ENCODE peak calls at places on chromosomes 2 and 18, in four cellular contexts. D is H1, J is WERI-Rb-1, X is stomach. N is an unnamed sample.
A peak's percentile ranks its signal among the peaks of the same experiment; 100 is the strongest.

GRCh38 chr2:137155351-137156104 is 390.2 kb downstream of the THSD7B start:
- DNase-seq in X (no peak), J (no peak), D (no peak), N (no peak)

GRCh38 chr2:160730296-160730995 is 236.8 kb upstream of the RBMS1 start:
- DNase-seq in D (no peak), X (no peak), J (peak; percentile 9), N (no peak)

GRCh38 chr2:169452080-169452479 is 27.2 kb upstream of the BBS5 start:
- DNase-seq in X (no peak), J (peak; percentile 29), D (no peak), N (peak; percentile 32)

GRCh38 chr18:27609221-27609620 is 424.1 kb upstream of the CHST9 start:
- DNase-seq in X (no peak), D (no peak), J (no peak), N (no peak)

GRCh38 chr2:231306791-231307440 is 88.6 kb upstream of the B3GNT7 start:
- DNase-seq in X (no peak), D (peak; percentile 40), J (no peak), N (no peak)

GRCh38 chr2:43426305-43427031 is 169.4 kb downstream of the THADA start:
- DNase-seq in X (peak; percentile 63), D (no peak), J (no peak), N (no peak)

GRCh38 chr2:98730851-98731708 is at the start of gene MGAT4A:
- DNase-seq in J (peak; percentile 55), X (peak; percentile 82), D (peak; percentile 75), N (peak; percentile 94)

GRCh38 chr2:236743623-236744280 is 174.1 kb downstream of the ACKR3 start:
- DNase-seq in X (no peak), D (no peak), J (no peak), N (no peak)

GRCh38 chr2:76895469-76895868 is 626.7 kb downstream of the LRRTM4 start:
- DNase-seq in J (no peak), X (no peak), D (no peak), N (no peak)

GRCh38 chr2:30233142-30233961 is 2.0 kb downstream of the LBH start:
- DNase-seq in D (no peak), J (no peak), X (peak; percentile 13), N (no peak)
- H3K4me3 ChIP-seq in D (peak overlapping the region; percentile 68), J (peak overlapping the region; percentile 62), X (peak overlapping the region; percentile 75), N (peak overlapping the region; percentile 77)

GRCh38 chr2:240098349-240098748 is 37.8 kb downstream of the COPS9 start:
- DNase-seq in J (no peak), X (no peak), D (no peak), N (no peak)
- H3K27me3 ChIP-seq in J (peaks cover 96% of the 10 kb centered on the region), X (peaks cover 61% of the 10 kb centered on the region), D (no peaks in the 10 kb centered on the region), N (peaks cover 17% of the 10 kb centered on the region)

GRCh38 chr18:69217271-69217670 is 183.4 kb upstream of the DOK6 start:
- DNase-seq in X (no peak), D (no peak), J (peak; percentile 8), N (no peak)
- H3K4me3 ChIP-seq in X (no peak overlapping the region), D (no peak overlapping the region), J (no peak overlapping the region), N (no peak overlapping the region)

GRCh38 chr2:232521098-232521497 is 910 bp downstream of the PRSS56 start:
- DNase-seq in X (no peak), D (no peak), J (no peak), N (peak; percentile 55)

GRCh38 chr2:232518844-232519243 is 1.3 kb upstream of the PRSS56 start:
- DNase-seq in D (no peak), J (no peak), X (no peak), N (peak; percentile 64)

GRCh38 chr2:232520489-232520888 is 301 bp downstream of the PRSS56 start:
- DNase-seq in X (no peak), D (no peak), J (no peak), N (no peak)

GRCh38 chr2:232520088-232520487 is at the start of gene PRSS56:
- DNase-seq in J (no peak), X (no peak), D (no peak), N (peak; percentile 69)

GRCh38 chr2:232519581-232519980 is 607 bp upstream of the PRSS56 start:
- DNase-seq in D (no peak), X (no peak), J (no peak), N (peak; percentile 55)
- H3K27me3 ChIP-seq in D (peaks cover 19% of the 10 kb centered on the region), X (peaks cover 70% of the 10 kb centered on the region), J (peaks cover 24% of the 10 kb centered on the region), N (peaks cover 28% of the 10 kb centered on the region)

N was measured in H7.